ENCODE peak calls at places on chromosomes 16 and 17, in seven cellular contexts. X, C, O, R, D, K and Q are unnamed samples.

GRCh38 chr16:70715113-70715711 is 29.4 kb upstream of the MTSS2 start:
- DNase-seq in O (peak), R (peak), D (peak), K (peak), C (no peak), X (peak), Q (no peak)

GRCh38 chr17:4155980-4156620 is 13.1 kb downstream of the CYB5D2 start:
- DNase-seq in C (no peak), R (no peak), D (no peak), K (no peak), X (no peak), O (no peak), Q (no peak)

GRCh38 chr17:34201767-34202166 is 53.3 kb upstream of the CCL2 start:
- DNase-seq in C (no peak), O (no peak), K (no peak), D (no peak), X (no peak), R (no peak), Q (no peak)

GRCh38 chr16:19718624-19718965 is 524 bp downstream of the IQCK start:
- DNase-seq in R (no peak), O (no peak), K (peak), C (no peak), X (no peak), D (peak), Q (no peak)

GRCh38 chr16:75774197-75774596 is 47.9 kb upstream of the CPHXL start:
- DNase-seq in O (no peak), R (no peak), D (no peak), K (no peak), C (no peak), X (no peak), Q (no peak)

GRCh38 chr17:75764711-75765421 is at the start of gene GALK1:
- DNase-seq in X (peak), C (peak), K (peak), R (peak), D (peak), O (peak), Q (peak)

GRCh38 chr16:22641030-22641671 is 130.5 kb downstream of the NPIPB5 start:
- DNase-seq in D (peak), O (peak), X (no peak), K (peak), R (peak), C (peak), Q (no peak)

GRCh38 chr17:78126895-78127239 is 1.7 kb downstream of the TMC6 start:
- DNase-seq in X (no peak), K (no peak), R (no peak), D (no peak), C (no peak), O (no peak), Q (no peak)

GRCh38 chr17:75784473-75785015 is at the start of gene UNK:
- DNase-seq in O (peak), D (peak), X (peak), K (peak), R (peak), C (peak), Q (peak)

GRCh38 chr17:57609125-57609877 is 135.8 kb downstream of the CCDC182 start:
- DNase-seq in R (no peak), C (no peak), X (no peak), K (no peak), D (no peak), O (no peak), Q (no peak)

GRCh38 chr16:4411684-4412083 is 4.7 kb downstream of the CORO7 start:
- DNase-seq in X (no peak), K (no peak), R (no peak), D (no peak), O (no peak), C (no peak), Q (peak)